ENCODE peak calls at places on chromosome 3, in four cellular contexts. Z, N, W and S are unnamed samples.

GRCh38 chr3:54859204-54859603 is 68.7 kb downstream of the LRTM1 start:
- DNase-seq in Z (no peak), N (peak; percentile 69), W (no peak), S (no peak)

GRCh38 chr3:32850636-32851035 is 32.8 kb downstream of the TRIM71 start:
- DNase-seq in Z (no peak), N (no peak), W (no peak), S (no peak)

GRCh38 chr3:5010706-5011554 is 31.7 kb downstream of the BHLHE40 start:
- DNase-seq in Z (no peak), N (peak; percentile 52), W (no peak), S (no peak)

GRCh38 chr3:115623414-115623868 is at the start of gene GAP43:
- DNase-seq in Z (no peak), N (peak; percentile 83), W (peak; percentile 48), S (peak; percentile 25)

GRCh38 chr3:4684976-4685375 is 191.8 kb downstream of the ITPR1 start:
- DNase-seq in Z (no peak), N (no peak), W (no peak), S (no peak)

GRCh38 chr3:104596054-104596453 is 770.7 kb upstream of the ALCAM start:
- DNase-seq in Z (no peak), N (peak; percentile 1), W (no peak), S (no peak)

GRCh38 chr3:55484191-55484644 is 2.9 kb downstream of the WNT5A start:
- DNase-seq in Z (no peak), N (no peak), W (peak; percentile 53), S (peak; percentile 12)

GRCh38 chr3:100073555-100074307 is 40.6 kb downstream of the FILIP1L start:
- DNase-seq in Z (no peak), N (no peak), W (no peak), S (peak; percentile 27)

GRCh38 chr3:190617185-190617584 is 103.3 kb downstream of the IL1RAP start:
- DNase-seq in Z (no peak), N (no peak), W (no peak), S (no peak)

GRCh38 chr3:65425880-65426279 is 612.8 kb downstream of the MAGI1 start:
- DNase-seq in Z (no peak), N (peak; percentile 22), W (no peak), S (no peak)

GRCh38 chr3:6108957-6109356 is 752.0 kb upstream of the GRM7 start:
- DNase-seq in Z (no peak), N (no peak), W (no peak), S (no peak)

GRCh38 chr3:64642327-64643151 is 45.3 kb downstream of the ADAMTS9 start:
- DNase-seq in Z (no peak), N (no peak), W (no peak), S (no peak)

GRCh38 chr3:1087066-1087555 is 5.7 kb upstream of the CNTN6 start:
- DNase-seq in Z (no peak), N (peak; percentile 88), W (peak; percentile 61), S (no peak)

GRCh38 chr3:191414286-191414685 is 46.7 kb upstream of the PYDC2 start:
- DNase-seq in Z (no peak), N (peak; percentile 38), W (no peak), S (no peak)

GRCh38 chr3:177180506-177180905 is 16.8 kb downstream of the TBL1XR1 start:
- DNase-seq in Z (no peak), N (no peak), W (no peak), S (no peak)

GRCh38 chr3:2130726-2131125 is 32.1 kb downstream of the CNTN4 start:
- DNase-seq in Z (no peak), N (no peak), W (no peak), S (no peak)

GRCh38 chr3:25284249-25284648 is 143.8 kb upstream of the RARB start:
- DNase-seq in Z (no peak), N (no peak), W (no peak), S (no peak)

GRCh38 chr3:115931581-115931980 is 308.3 kb downstream of the GAP43 start:
- DNase-seq in Z (no peak), N (peak; percentile 47), W (no peak), S (no peak)

DNA sequence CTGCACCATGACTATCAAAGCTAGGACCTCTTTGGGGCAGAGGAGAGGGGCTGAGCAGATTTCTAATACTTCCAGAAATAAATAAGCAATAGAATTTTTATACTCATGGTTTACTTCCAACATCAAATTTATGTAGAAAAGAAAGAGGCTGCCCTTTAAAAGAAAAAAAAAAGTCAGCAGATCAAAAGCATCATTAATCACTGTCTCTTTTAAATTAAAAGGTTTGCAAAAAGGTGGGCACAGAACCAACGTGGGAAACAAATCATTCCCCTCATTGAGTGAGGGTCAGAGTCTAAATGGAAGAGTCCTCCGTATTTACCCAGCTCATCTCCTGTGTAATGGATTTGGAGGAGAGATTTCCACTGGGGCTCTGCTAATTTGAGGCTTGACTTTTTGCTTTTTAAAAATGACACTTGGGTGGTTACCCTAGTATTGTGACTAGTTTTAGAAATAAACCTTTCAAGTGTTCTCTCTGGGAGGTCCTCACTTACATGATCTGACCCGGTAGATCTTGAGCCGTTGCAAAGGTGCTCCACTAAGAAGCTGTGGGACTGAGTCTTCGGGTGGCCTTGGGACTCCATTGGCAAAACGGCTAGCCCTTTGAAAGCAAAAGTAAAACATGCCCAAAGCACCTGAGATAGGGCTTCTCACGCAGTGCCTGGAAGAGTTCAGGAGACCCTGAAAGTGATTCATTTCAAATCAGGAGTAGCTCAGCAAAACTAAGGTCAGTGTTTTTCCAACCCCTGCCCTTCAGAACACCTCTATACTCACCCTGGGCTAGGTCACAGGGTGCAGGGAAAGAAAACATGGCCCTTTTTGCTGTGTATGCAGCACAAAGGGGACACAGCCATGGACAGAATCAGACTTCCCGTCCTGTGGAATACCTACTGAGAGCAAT is 320.9 kb downstream of the FOXP1 start:
- DNase-seq in Z (no peak), N (no peak), W (no peak), S (no peak)
- H3K27ac ChIP-seq in Z (no peak overlapping the region), N (no peak overlapping the region), W (no peak overlapping the region), S (no peak overlapping the region)

GRCh38 chr3:58576716-58577115 is 475 bp downstream of the FAM107A start:
- DNase-seq in Z (no peak), N (no peak), W (no peak), S (no peak)
- H3K4me3 ChIP-seq in Z (no peak overlapping the region), N (no peak overlapping the region), W (peak overlapping the region; percentile 59), S (peak overlapping the region; percentile 69)

GRCh38 chr3:146090521-146090920 is 70.5 kb downstream of the PLOD2 start:
- DNase-seq in Z (no peak), N (no peak), W (no peak), S (no peak)

GRCh38 chr3:146088840-146089239 is 72.1 kb downstream of the PLOD2 start:
- DNase-seq in Z (no peak), N (no peak), W (no peak), S (no peak)

GRCh38 chr3:146091397-146091796 is 69.6 kb downstream of the PLOD2 start:
- DNase-seq in Z (no peak), N (no peak), W (no peak), S (no peak)

GRCh38 chr3:146092230-146092629 is 68.8 kb downstream of the PLOD2 start:
- DNase-seq in Z (no peak), N (peak; percentile 77), W (no peak), S (no peak)

DNA sequence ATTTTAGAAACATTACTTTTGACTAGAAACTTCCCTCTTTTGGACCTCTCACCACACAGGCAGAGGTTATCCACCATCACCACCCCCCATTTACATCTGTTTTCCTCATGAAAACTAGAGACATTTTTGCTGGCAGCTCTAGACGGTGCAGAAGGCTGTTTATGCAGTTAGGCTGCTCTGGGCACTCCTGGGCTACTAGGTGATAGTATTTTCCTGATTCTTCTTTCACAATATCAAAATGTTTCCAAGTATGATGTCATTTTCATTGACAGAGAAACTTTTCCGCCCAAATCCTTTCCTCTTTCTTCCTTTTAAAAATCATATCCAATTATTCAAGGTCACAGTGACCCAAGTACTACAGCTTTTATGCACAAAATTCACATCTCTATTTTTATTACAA is 67.1 kb downstream of the PLOD2 start:
- DNase-seq in Z (no peak), N (peak; percentile 49), W (no peak), S (no peak)
- H3K27ac ChIP-seq in Z (no peak overlapping the region), N (no peak overlapping the region), W (no peak overlapping the region), S (no peak overlapping the region)

DNA sequence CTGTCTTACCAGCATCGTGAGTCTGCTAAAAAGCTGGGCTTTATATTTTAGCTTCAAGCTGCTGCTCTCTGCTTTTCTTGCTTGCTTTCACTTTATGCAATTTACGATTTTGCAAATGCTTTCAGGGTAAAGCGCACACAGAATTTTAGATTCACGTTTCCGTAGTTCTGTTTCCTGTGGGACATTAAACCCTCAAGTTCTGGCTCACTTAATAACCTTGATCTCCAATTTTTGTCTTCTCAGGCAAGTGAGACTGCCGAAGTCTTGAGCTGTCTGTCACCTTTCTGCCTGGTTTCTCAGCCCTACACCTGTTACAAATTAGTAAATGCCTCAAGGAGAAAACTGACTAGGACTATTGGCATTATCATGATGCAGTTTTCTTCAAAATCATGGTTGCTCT is 170.5 kb upstream of the TGFBR2 start:
- DNase-seq in Z (no peak), N (peak; percentile 53), W (no peak), S (no peak)
- H3K4me3 ChIP-seq in Z (peak overlapping the region; percentile 40), N (peak overlapping the region; percentile 63), W (peak overlapping the region; percentile 49), S (peak overlapping the region; percentile 32)

GRCh38 chr3:105835606-105836005 is 33.2 kb downstream of the CBLB start:
- DNase-seq in Z (no peak), N (no peak), W (no peak), S (no peak)
- H3K27ac ChIP-seq in Z (no peak overlapping the region), N (peak overlapping the region; percentile 66), W (no peak overlapping the region), S (peak overlapping the region; percentile 74)

GRCh38 chr3:129184396-129184656 is 630 bp upstream of the CNBP start:
- DNase-seq in Z (no peak), N (peak; percentile 46), W (no peak), S (no peak)

GRCh38 chr3:129181834-129182233 is 1.9 kb downstream of the CNBP start:
- DNase-seq in Z (no peak), N (no peak), W (no peak), S (no peak)

GRCh38 chr3:129180461-129180860 is 3.2 kb downstream of the CNBP start:
- DNase-seq in Z (no peak), N (peak; percentile 45), W (no peak), S (no peak)

GRCh38 chr3:129183569-129184395 is at the start of gene CNBP:
- DNase-seq in Z (peak; percentile 87), N (peak; percentile 99), W (peak; percentile 97), S (peak; percentile 95)

DNA sequence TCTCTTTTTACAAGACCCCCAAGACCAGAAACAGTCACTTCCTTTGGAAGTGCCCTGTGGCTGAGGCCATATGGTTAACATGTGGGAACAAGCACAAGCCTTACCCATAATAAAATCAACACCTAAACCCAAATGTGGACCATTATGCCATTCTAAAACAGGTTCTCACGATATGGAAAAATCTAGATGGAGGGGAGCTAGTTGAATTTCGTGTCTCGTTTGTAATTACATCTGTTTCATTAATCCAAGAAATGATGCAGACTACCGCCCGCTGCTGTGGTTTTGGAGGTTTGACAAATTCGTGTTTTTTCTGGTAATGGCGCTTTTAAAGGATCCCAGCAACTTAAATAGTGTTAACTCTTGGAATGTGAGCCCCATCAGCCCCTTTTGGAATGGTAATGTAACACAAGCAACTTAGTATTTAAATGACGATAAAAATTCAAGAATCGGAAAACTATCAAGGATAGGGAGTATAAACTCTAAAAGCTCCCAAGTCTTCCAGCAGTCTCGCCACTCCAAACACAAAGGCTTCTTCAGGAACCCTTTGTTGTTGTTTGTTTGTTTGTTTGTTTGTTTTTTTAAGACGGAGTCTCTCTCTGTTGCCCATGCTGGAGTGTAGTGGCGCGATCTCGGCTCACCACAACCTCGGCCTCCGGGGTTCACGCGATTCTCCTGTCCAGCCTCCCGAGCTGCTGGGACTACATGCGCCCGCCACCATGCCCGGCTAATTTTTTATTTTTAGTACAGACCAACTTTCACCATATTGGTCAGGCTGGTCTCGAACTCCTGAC is 1.1 kb downstream of the CNBP start:
- DNase-seq in Z (no peak), N (peak; percentile 67), W (no peak), S (no peak)
- H3K4me3 ChIP-seq in Z (peak overlapping the region; percentile 83), N (peak overlapping the region; percentile 91), W (peak overlapping the region; percentile 97), S (peak overlapping the region; percentile 99)

GRCh38 chr3:13599887-13600450 is 51.0 kb downstream of the FBLN2 start:
- DNase-seq in Z (no peak), N (no peak), W (no peak), S (no peak)
- H3K27ac ChIP-seq in Z (no peak overlapping the region), N (peak overlapping the region; percentile 51), W (no peak overlapping the region), S (no peak overlapping the region)